ENCODE peak calls at places on chromosome 12, in nine cellular contexts. W, X, G, N, I, E, J, D and C are unnamed samples.

GRCh38 chr12:98399532-98399931 is 115.9 kb upstream of the TMPO start:
- DNase-seq in W (no peak), X (no peak), G (no peak), N (no peak), I (no peak), E (peak; percentile 40), J (no peak), D (no peak), C (peak; percentile 63)

GRCh38 chr12:64767495-64767894 is 8.3 kb upstream of the GNS start:
- DNase-seq in W (no peak), X (no peak), G (no peak), N (no peak), I (no peak), E (no peak), J (no peak), D (no peak), C (no peak)

GRCh38 chr12:86256169-86256568 is at the start of gene MGAT4C:
- DNase-seq in W (no peak), X (no peak), G (no peak), N (no peak), I (no peak), E (no peak), J (no peak), D (no peak), C (no peak)

GRCh38 chr12:6829532-6830220 is 1.5 kb downstream of the P3H3 start:
- DNase-seq in W (no peak), X (no peak), G (no peak), N (no peak), I (no peak), E (no peak), J (no peak), D (no peak), C (no peak)

GRCh38 chr12:4961311-4961710 is 51.6 kb downstream of the KCNA1 start:
- DNase-seq in W (no peak), X (no peak), G (no peak), N (no peak), I (no peak), E (no peak), J (no peak), D (no peak), C (no peak)

GRCh38 chr12:13559318-13559978 is 362.9 kb downstream of the EMP1 start:
- DNase-seq in W (no peak), X (no peak), G (no peak), N (no peak), I (no peak), E (no peak), J (no peak), D (no peak), C (no peak)

GRCh38 chr12:47753021-47754001 is 5.4 kb downstream of the RAPGEF3 start:
- DNase-seq in W (peak; percentile 90), X (peak; percentile 87), G (peak; percentile 83), N (peak; percentile 97), I (no peak), E (no peak), J (peak; percentile 88), D (no peak), C (peak; percentile 91)

GRCh38 chr12:65123435-65124063 is 2.4 kb upstream of the WIF1 start:
- DNase-seq in W (no peak), X (no peak), G (no peak), N (no peak), I (no peak), E (no peak), J (no peak), D (no peak), C (no peak)

GRCh38 chr12:40970320-40970907 is 217.7 kb upstream of the PDZRN4 start:
- DNase-seq in W (no peak), X (no peak), G (no peak), N (no peak), I (no peak), E (no peak), J (no peak), D (no peak), C (no peak)

GRCh38 chr12:53991077-53991460 is 6.1 kb downstream of the HOXC10 start:
- DNase-seq in W (no peak), X (no peak), G (no peak), N (peak; percentile 89), I (no peak), E (no peak), J (no peak), D (no peak), C (no peak)

GRCh38 chr12:16086462-16086861 is 175.3 kb downstream of the DERA start:
- DNase-seq in W (no peak), X (no peak), G (no peak), N (no peak), I (no peak), E (no peak), J (no peak), D (no peak), C (no peak)

GRCh38 chr12:81896771-81897170 is 137.6 kb upstream of the PPFIA2 start:
- DNase-seq in W (no peak), X (no peak), G (no peak), N (no peak), I (no peak), E (no peak), J (no peak), D (no peak), C (no peak)

GRCh38 chr12:110007874-110008273 is 8.6 kb downstream of the ANKRD13A start:
- DNase-seq in W (no peak), X (no peak), G (no peak), N (no peak), I (no peak), E (no peak), J (no peak), D (no peak), C (no peak)
- H3K27ac ChIP-seq in W (no peak overlapping the region), X (no peak overlapping the region), G (no peak overlapping the region), N (no peak overlapping the region), I (no peak overlapping the region), E (no peak overlapping the region), J (peak overlapping the region; percentile 61), D (no peak overlapping the region), C (no peak overlapping the region)

GRCh38 chr12:59698599-59698998 is 102.8 kb downstream of the SLC16A7 start:
- DNase-seq in W (no peak), X (no peak), G (no peak), N (no peak), I (no peak), E (no peak), J (no peak), D (no peak), C (no peak)

GRCh38 chr12:59700145-59700435 is 104.3 kb downstream of the SLC16A7 start:
- DNase-seq in W (no peak), X (no peak), G (no peak), N (no peak), I (no peak), E (no peak), J (no peak), D (no peak), C (no peak)

GRCh38 chr12:59695379-59695778 is 99.5 kb downstream of the SLC16A7 start:
- DNase-seq in W (no peak), X (no peak), G (no peak), N (no peak), I (no peak), E (no peak), J (no peak), D (no peak), C (no peak)

DNA sequence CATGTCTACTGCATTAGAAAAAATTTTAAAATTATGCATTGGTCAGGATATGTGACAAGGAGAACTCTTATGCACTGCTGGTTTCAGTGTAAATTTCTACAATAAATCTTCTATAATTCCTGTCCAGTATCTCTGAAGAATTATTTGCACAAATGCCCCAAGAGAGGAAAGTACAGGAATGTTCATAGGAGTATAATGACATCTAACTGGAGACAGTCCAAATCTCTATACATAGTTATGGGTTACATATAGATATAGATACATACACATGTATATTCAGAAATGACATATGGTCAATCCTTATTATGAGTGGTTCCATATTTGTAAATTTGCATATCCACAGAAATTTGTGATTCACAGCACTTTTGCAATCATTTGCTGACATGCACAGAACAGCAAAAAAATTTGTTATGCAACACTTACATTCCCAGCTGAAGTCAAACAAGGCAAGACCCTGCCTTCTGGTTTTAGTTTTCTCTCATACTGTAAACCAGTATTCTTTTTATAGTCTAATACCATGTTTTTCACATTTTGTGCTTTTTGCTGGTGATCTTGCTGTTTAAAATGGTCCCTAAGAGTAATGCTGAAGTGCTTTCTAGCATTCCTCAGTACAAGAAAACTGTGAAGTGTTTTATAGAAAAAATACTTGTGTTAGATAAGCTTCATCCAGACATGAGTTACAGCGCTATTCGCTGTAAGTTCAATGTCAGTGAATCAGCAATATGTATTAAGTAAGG is 103.7 kb downstream of the SLC16A7 start:
- DNase-seq in W (no peak), X (no peak), G (no peak), N (no peak), I (no peak), E (no peak), J (no peak), D (no peak), C (no peak)
- H3K27ac ChIP-seq in W (no peak overlapping the region), X (peak overlapping the region; percentile 48), G (no peak overlapping the region), N (no peak overlapping the region), I (no peak overlapping the region), E (no peak overlapping the region), J (no peak overlapping the region), D (no peak overlapping the region), C (no peak overlapping the region)

DNA sequence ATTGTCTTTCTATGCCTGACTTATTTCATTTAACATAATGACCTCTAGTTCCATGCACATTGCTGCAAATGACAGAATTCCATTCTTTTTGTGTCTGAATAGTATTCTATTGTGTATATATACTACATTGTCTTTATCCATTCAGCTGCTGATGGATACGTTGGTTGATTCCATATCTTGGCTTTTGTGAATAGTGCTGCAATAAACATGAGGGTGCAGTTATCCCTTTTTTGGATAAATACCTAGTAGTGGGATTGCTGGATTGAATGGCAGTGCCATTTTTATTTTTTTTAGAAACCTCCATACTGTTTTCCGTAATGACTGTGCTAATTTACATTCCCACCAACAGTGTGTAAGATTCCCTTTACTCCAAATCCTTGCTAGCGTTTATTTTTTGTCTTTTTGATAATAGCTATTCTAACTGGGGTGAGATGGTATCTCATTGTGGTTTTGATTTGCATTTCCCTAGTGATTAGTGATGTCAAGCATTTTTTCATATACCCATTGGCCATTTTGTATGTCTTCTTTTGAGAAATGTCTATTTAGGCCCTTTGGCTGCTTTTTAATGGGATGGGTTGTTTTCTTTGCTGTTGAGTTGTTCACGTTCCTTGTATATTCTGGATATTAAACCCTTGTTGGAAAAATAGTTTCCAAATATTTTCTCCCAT is 2.3 kb downstream of the OAS2 start:
- DNase-seq in W (no peak), X (no peak), G (no peak), N (no peak), I (no peak), E (no peak), J (no peak), D (no peak), C (no peak)
- H3K27ac ChIP-seq in W (peak overlapping the region; percentile 13), X (peak overlapping the region; percentile 15), G (no peak overlapping the region), N (no peak overlapping the region), I (no peak overlapping the region), E (peak overlapping the region; percentile 53), J (peak overlapping the region; percentile 92), D (no peak overlapping the region), C (no peak overlapping the region)

DNA sequence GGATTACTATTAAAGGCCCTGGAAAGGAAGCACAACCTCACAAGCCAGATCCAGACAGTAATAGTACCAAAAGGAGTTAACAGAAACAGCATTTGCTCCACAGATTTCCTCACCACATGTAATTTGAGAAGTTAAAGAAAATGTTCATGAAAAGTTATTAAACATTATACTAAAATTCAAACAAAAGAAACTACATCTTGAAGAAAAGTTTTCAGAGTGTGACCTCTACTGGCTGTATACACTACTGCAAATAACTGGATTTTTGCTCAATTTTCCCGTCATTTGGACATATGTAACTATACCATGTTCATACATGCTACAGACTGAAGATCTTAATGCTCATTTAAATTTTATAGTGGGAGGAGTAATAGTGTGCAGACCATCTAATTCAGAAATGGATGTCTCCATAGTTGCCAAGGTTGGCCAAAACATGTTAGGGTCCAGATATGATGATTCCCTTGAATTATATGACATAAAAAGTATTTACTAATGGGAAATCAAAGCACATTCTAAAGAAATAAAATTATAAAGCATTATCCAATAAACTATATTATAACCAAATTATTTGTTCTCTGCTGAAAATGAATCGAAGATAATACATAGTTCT is 5.6 kb downstream of the KRR1 start:
- DNase-seq in W (no peak), X (no peak), G (no peak), N (no peak), I (no peak), E (no peak), J (no peak), D (no peak), C (no peak)
- H3K27ac ChIP-seq in W (no peak overlapping the region), X (no peak overlapping the region), G (no peak overlapping the region), N (no peak overlapping the region), I (no peak overlapping the region), E (no peak overlapping the region), J (no peak overlapping the region), D (no peak overlapping the region), C (no peak overlapping the region)